ENCODE peak calls at places on chromosomes 1 and 21, in four cellular contexts. E is K562, Z is HL-60, B is GM12878. U is an unnamed sample.

GRCh38 chr1:31786366-31787060 is 22.4 kb upstream of the ADGRB2 start:
- DNase-seq in E (no peak), Z (no peak), B (no peak), U (no peak)

GRCh38 chr1:157045251-157046218 is at the start of gene ARHGEF11:
- DNase-seq in E (peak), Z (peak), B (no peak), U (peak)

GRCh38 chr21:34890724-34891609 is 158.1 kb downstream of the RUNX1 start:
- DNase-seq in E (no peak), Z (no peak), B (no peak), U (no peak)

GRCh38 chr1:85322655-85323054 is 46.2 kb upstream of the BCL10 start:
- DNase-seq in E (no peak), Z (no peak), B (no peak), U (no peak)

GRCh38 chr1:7218210-7218832 is 433.1 kb downstream of the CAMTA1 start:
- DNase-seq in E (peak), Z (no peak), B (no peak), U (peak)

GRCh38 chr1:245091818-245092637 is 62.8 kb upstream of the KIF26B start:
- DNase-seq in E (peak), Z (no peak), B (no peak), U (no peak)

GRCh38 chr1:153539395-153540093 is 1.2 kb downstream of the S100A5 start:
- DNase-seq in E (no peak), Z (no peak), B (no peak), U (no peak)

GRCh38 chr1:68473060-68473459 is 23.3 kb upstream of the RPE65 start:
- DNase-seq in E (no peak), Z (no peak), B (no peak), U (no peak)

GRCh38 chr1:24714859-24715520 is 30.3 kb upstream of the CLIC4 start:
- DNase-seq in E (no peak), Z (no peak), B (no peak), U (no peak)

GRCh38 chr1:21007876-21008275 is 168.8 kb downstream of the EIF4G3 start:
- DNase-seq in E (no peak), Z (no peak), B (no peak), U (no peak)

GRCh38 chr1:176843352-176844297 is 320.9 kb downstream of the ASTN1 start:
- DNase-seq in E (peak), Z (no peak), B (no peak), U (no peak)

GRCh38 chr1:244839656-244840055 is 4.2 kb downstream of the COX20 start:
- DNase-seq in E (no peak), Z (peak), B (no peak), U (no peak)

DNA sequence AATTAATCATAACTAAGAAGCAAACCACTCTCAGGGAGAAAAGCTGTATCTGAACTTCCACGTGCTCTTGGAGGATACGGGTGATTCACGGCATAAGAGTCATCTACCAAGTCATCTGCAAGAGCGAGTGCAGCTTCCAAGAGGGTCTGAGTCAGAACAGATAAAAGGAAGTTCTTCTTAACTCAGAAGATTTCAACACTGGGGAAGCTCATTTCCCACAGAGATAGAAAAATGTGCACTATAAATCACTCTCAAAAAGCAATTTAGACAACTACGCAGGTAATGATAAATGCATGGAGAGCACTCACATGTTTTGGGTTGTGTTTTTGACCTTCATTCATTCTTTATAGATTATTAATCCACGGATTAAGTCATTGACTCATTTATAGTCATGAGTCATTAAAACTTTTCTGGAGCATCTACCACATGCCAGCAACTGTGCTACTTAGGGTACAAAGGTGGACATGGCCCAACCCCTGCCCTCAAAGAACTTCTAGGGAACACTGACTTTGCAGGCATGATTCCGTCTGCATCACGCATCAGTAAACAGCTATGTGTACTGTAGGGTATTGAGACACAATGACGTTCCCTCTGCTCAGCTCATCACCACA is 20.8 kb downstream of the KCNJ15 start:
- DNase-seq in E (peak), Z (peak), B (no peak), U (no peak)
- TF ChIP-seq SPI1 in E (peak), Z (peak), B (peak), U (peak)

GRCh38 chr1:149844650-149845255 is 54.6 kb upstream of the BOLA1 start:
- DNase-seq in E (peak), Z (no peak), B (no peak), U (no peak)
- TF ChIP-seq SPI1 in E (no peak), Z (no peak), B (no peak), U (no peak)

GRCh38 chr21:46003575-46004007 is 22.0 kb downstream of the COL6A1 start:
- DNase-seq in E (no peak), Z (no peak), B (no peak), U (no peak)

GRCh38 chr21:46000182-46000730 is 18.7 kb downstream of the COL6A1 start:
- DNase-seq in E (no peak), Z (no peak), B (no peak), U (no peak)

GRCh38 chr21:46000731-46001641 is 19.4 kb downstream of the COL6A1 start:
- DNase-seq in E (no peak), Z (no peak), B (no peak), U (no peak)

GRCh38 chr21:46002841-46003574 is 21.4 kb downstream of the COL6A1 start:
- DNase-seq in E (no peak), Z (no peak), B (no peak), U (no peak)

DNA sequence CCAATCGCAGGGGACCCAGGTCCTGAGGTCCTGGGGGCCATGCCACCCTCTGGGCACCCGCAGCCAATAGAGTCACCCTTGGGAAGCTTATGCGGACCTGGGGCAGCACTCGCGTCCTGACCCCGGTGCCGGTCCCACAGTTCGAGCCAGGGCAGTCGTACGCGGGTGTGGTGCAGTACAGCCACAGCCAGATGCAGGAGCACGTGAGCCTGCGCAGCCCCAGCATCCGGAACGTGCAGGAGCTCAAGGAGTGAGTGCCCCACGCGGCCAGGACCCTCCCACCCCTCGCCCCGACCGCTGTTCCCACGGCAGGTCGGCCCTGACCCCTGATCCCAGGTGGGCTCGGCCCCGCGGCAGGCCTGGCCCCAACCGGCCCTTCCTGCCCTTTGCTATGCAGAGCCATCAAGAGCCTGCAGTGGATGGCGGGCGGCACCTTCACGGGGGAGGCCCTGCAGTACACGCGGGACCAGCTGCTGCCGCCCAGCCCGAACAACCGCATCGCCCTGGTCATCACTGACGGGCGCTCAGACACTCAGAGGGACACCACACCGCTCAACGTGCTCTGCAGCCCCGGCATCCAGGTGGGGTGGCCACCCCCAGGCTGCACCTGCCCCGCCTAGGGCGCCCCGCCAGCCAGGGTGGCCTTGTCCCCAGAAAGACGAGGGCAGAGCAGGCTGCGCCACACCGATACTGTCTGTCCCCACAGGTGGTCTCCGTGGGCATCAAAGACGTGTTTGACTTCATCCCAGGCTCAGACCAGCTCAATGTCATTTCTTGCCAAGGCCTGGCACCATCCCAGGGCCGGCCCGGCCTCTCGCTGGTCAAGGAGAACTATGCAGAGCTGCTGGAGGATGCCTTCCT is 20.5 kb downstream of the COL6A1 start:
- DNase-seq in E (no peak), Z (no peak), B (no peak), U (no peak)
- TF ChIP-seq SPI1 in E (no peak), Z (no peak), B (no peak), U (no peak)

GRCh38 chr1:145985129-145985501 is 11.3 kb downstream of the TXNIP start:
- DNase-seq in E (no peak), Z (no peak), B (no peak), U (no peak)
- TF ChIP-seq SPI1 in E (no peak), Z (no peak), B (no peak), U (no peak)

GRCh38 chr1:178497903-178498478 is 1.2 kb upstream of the CLEC20A start:
- DNase-seq in E (no peak), Z (no peak), B (no peak), U (no peak)
- TF ChIP-seq SPI1 in E (no peak), Z (no peak), B (no peak), U (no peak)

DNA sequence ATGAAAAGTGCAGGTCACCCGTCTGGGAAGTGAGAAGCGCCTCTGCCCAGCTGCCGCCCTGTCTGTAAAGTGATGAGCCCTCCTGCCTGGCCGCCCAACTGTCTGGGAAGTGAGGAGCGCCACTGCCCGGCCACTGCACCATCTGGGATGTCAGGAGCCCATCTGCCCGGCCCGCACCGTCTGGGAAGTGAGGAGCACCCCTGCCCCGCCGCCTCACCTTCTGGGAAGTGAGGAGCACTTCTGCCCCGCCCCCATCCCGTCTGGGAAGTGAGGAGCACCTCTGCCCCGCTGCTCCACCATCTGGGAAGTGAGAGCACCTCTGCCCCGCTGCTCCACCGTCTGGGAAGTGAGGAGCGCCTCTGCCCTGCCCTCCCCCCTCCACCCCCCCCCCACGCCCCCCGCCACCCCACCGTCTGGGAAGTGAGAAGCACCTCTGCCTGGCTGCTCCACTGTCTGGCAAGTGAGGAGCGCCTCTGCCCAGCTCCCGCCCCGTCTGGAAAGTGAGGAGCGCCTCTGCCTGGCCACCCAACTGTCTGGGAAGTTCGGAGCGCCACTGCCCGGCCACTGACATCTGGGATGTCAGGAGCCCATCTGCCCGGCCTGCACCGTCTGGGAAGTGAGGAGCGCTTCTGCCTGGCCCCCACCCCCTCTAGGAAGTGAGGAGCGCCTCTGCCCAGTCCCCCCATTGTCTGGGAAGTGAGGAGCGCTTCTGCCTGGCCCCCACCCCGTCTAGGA is 4.5 kb upstream of the ZZZ3 start:
- DNase-seq in E (no peak), Z (no peak), B (no peak), U (no peak)
- TF ChIP-seq SPI1 in E (no peak), Z (no peak), B (no peak), U (no peak)

DNA sequence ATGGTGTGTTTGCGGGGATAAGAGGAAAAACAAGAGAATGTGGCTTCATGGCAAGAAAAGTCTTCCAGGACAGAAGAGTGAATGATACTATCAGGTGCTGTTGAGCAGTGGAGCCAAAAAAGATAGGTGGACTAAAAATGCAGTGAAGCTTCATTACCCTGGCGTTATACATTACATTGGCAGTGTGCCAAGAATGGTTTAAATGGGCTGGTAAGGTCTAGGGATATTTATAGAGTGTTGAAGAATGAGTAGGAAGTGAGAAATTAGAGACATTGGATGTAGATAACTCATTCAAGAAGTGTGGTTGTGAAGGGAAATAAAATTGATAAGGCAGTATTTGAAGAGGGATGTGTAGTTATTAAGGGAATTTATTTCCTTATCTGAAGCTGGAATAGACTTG is 72.6 kb downstream of the MAST2 start:
- DNase-seq in E (peak), Z (no peak), B (no peak), U (no peak)
- TF ChIP-seq SPI1 in E (no peak), Z (no peak), B (no peak), U (no peak)

U was measured in GM12891.